ENCODE peak calls at places on chromosomes 11 and 22, in five cellular contexts. One of them, this sample, is unnamed.

GRCh38 chr11:67392182-67392715 is 463 bp downstream of the RAD9A start:
- DNase-seq in A549: no peak
- DNase-seq in SK-N-SH: no peak
- DNase-seq in K562: no peak
- DNase-seq in IMR-90: no peak
- DNase-seq in this sample: no peak

GRCh38 chr11:68380786-68381622 is 68.6 kb downstream of the LRP5 start:
- DNase-seq in A549: peak
- DNase-seq in SK-N-SH: no peak
- DNase-seq in K562: no peak
- DNase-seq in IMR-90: peak
- DNase-seq in this sample: no peak

GRCh38 chr11:125128450-125128849 is 17.0 kb upstream of the TMEM218 start:
- DNase-seq in A549: no peak
- DNase-seq in SK-N-SH: no peak
- DNase-seq in K562: no peak
- DNase-seq in IMR-90: peak
- DNase-seq in this sample: no peak

GRCh38 chr11:92314499-92314898 is 89.9 kb downstream of the FAT3 start:
- DNase-seq in A549: no peak
- DNase-seq in SK-N-SH: no peak
- DNase-seq in K562: no peak
- DNase-seq in IMR-90: no peak
- DNase-seq in this sample: no peak

GRCh38 chr22:35051791-35052190 is 14.2 kb upstream of the ISX start:
- DNase-seq in A549: no peak
- DNase-seq in SK-N-SH: no peak
- DNase-seq in K562: no peak
- DNase-seq in IMR-90: no peak
- DNase-seq in this sample: no peak

GRCh38 chr11:57903441-57904123 is 120.1 kb upstream of the OR9Q1 start:
- DNase-seq in A549: peak
- DNase-seq in SK-N-SH: no peak
- DNase-seq in K562: peak
- DNase-seq in IMR-90: peak
- DNase-seq in this sample: no peak

GRCh38 chr11:117876341-117877119 is at the start of gene FXYD6:
- DNase-seq in A549: no peak
- DNase-seq in SK-N-SH: peak
- DNase-seq in K562: no peak
- DNase-seq in IMR-90: no peak
- DNase-seq in this sample: no peak

GRCh38 chr11:128867277-128867676 is at the start of gene KCNJ1:
- DNase-seq in A549: no peak
- DNase-seq in SK-N-SH: no peak
- DNase-seq in K562: no peak
- DNase-seq in IMR-90: no peak
- DNase-seq in this sample: no peak

GRCh38 chr11:17734986-17735822 is 623 bp downstream of the KCNC1 start:
- DNase-seq in A549: peak
- DNase-seq in SK-N-SH: peak
- DNase-seq in K562: peak
- DNase-seq in IMR-90: peak
- DNase-seq in this sample: no peak

GRCh38 chr22:32844251-32844650 is 42.7 kb downstream of the TIMP3 start:
- DNase-seq in A549: no peak
- DNase-seq in SK-N-SH: no peak
- DNase-seq in K562: no peak
- DNase-seq in IMR-90: no peak
- DNase-seq in this sample: no peak

GRCh38 chr11:73317373-73317772 is 9.3 kb downstream of the ARHGEF17 start:
- DNase-seq in A549: no peak
- DNase-seq in SK-N-SH: no peak
- DNase-seq in K562: no peak
- DNase-seq in IMR-90: no peak
- DNase-seq in this sample: no peak

GRCh38 chr11:117750916-117751773 is 45.9 kb downstream of the DSCAML1 start:
- DNase-seq in A549: no peak
- DNase-seq in SK-N-SH: no peak
- DNase-seq in K562: no peak
- DNase-seq in IMR-90: no peak
- DNase-seq in this sample: no peak

GRCh38 chr22:38051900-38052862 is 5.0 kb upstream of the PICK1 start:
- DNase-seq in A549: peak
- DNase-seq in SK-N-SH: peak
- DNase-seq in K562: peak
- DNase-seq in IMR-90: peak
- DNase-seq in this sample: peak

GRCh38 chr11:72446929-72447753 is 12.8 kb upstream of the CLPB start:
- DNase-seq in A549: peak
- DNase-seq in SK-N-SH: peak
- DNase-seq in K562: peak
- DNase-seq in IMR-90: peak
- DNase-seq in this sample: no peak

GRCh38 chr11:47189100-47189834 is 3.0 kb upstream of the PACSIN3 start:
- DNase-seq in A549: peak
- DNase-seq in SK-N-SH: no peak
- DNase-seq in K562: no peak
- DNase-seq in IMR-90: peak
- DNase-seq in this sample: no peak

GRCh38 chr22:20463324-20464095 is 25.9 kb upstream of the SCARF2 start:
- DNase-seq in A549: no peak
- DNase-seq in SK-N-SH: no peak
- DNase-seq in K562: no peak
- DNase-seq in IMR-90: no peak
- DNase-seq in this sample: no peak

GRCh38 chr11:6234314-6235031 is at the start of gene FHIP1B:
- DNase-seq in A549: peak
- DNase-seq in SK-N-SH: peak
- DNase-seq in K562: peak
- DNase-seq in IMR-90: peak
- DNase-seq in this sample: peak

GRCh38 chr11:15764948-15765347 is 591.4 kb downstream of the SOX6 start:
- DNase-seq in A549: no peak
- DNase-seq in SK-N-SH: no peak
- DNase-seq in K562: no peak
- DNase-seq in IMR-90: no peak
- DNase-seq in this sample: no peak

GRCh38 chr11:10490398-10491232 is 35.6 kb downstream of the AMPD3 start:
- DNase-seq in A549: peak
- DNase-seq in SK-N-SH: peak
- DNase-seq in K562: peak
- DNase-seq in IMR-90: peak
- DNase-seq in this sample: no peak

DNA sequence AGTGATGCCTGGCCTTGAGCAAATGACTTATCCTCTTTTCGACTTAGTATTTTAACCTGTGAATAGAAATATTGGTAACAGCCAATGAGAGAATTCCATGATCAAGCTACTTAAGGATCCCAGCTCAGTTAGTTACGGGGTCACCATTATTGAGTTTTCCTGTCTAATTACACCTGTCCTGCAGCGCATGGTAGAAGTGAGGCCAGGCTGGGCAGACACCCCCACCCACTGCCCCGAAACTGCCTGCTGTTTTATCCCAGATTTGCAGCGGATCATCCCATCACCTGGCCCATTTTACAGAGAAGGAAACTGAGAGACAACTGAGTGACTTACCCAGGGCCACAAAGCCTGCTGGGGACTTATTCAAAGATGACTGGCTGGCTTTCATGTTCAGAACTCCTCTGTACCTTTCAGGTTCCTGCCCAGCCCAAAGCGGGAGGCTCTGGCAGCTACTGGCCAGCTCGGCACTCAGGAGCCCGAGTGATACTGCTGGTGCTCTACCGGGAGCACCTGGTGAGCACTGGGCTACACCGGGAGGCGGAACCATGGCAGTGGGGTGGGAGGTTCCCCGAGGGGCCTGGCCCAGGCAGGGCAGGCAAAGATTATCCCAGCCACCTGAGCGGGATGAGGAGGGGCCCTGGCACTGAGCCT is 1.4 kb downstream of the MUS81 start:
- DNase-seq in A549: no peak
- DNase-seq in SK-N-SH: no peak
- DNase-seq in K562: no peak
- DNase-seq in IMR-90: no peak
- DNase-seq in this sample: no peak
- H3K4me3 ChIP-seq in A549: peak
- H3K4me3 ChIP-seq in SK-N-SH: peak
- H3K4me3 ChIP-seq in K562: peak
- H3K4me3 ChIP-seq in IMR-90: peak
- H3K4me3 ChIP-seq in this sample: peak

GRCh38 chr22:29044657-29045176 is 16.9 kb downstream of the C22orf31 start:
- DNase-seq in A549: no peak
- DNase-seq in SK-N-SH: no peak
- DNase-seq in K562: no peak
- DNase-seq in IMR-90: peak
- DNase-seq in this sample: no peak
- TF ChIP-seq RCOR1 in A549: no peak
- TF ChIP-seq RCOR1 in SK-N-SH: no peak
- TF ChIP-seq RCOR1 in K562: no peak
- TF ChIP-seq RCOR1 in IMR-90: no peak
- TF ChIP-seq RCOR1 in this sample: no peak

DNA sequence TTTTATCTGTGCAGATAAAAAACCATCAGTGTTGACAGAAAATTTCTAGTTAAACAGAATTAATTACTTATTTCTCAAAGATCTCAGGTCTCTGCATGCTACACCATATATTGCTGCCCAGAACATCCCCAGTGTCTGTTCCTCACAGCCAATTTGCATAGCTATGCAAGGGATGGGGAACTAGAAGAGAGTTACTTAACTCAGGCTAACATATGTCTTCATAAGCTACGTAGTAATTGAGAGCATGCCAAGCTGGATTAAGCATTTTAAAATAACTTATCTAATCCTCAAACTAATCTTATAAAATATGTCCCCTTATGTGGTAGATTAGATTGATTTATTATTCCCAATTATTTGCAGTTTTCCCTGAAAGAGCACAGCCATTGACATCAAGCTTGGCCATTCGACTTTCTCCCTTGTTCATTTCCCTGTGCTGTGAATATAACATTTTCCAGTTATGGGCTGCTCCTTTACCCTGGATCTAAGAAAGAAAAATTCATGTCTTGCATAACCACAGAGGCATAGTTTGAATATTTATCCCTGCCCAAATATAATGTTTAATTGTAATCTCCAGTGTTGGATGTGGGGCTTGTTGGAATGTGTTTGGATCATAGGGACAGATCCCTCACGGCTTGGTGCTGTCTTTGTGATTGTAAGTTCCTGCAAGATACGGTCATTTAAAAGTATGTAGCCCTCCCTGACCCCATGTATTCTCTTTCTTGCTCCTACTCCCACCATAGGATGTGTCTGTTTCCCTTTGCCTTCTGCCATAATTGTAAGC is 69.2 kb downstream of the C11orf87 start:
- DNase-seq in A549: no peak
- DNase-seq in SK-N-SH: no peak
- DNase-seq in K562: no peak
- DNase-seq in IMR-90: peak
- DNase-seq in this sample: no peak
- H3K4me3 ChIP-seq in A549: no peak
- H3K4me3 ChIP-seq in SK-N-SH: no peak
- H3K4me3 ChIP-seq in K562: no peak
- H3K4me3 ChIP-seq in IMR-90: no peak
- H3K4me3 ChIP-seq in this sample: no peak

DNA sequence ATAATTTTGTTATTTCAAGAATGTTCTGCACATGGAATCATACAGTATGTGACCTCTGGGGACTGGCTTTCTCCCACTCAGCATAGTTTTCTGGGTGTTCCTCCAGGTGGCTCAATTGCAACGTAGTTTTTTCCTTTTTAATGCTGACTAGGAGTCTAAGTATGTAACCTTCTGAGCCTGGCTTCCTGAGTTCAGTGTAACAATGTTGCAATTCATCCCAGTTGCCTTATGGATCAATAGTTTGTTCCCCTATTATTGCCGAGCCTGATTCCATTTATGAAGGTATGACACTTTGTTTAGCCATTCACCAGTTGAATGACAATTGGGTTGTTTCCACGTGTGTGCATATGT is 128.3 kb downstream of the CRYBB2 start:
- DNase-seq in A549: no peak
- DNase-seq in SK-N-SH: no peak
- DNase-seq in K562: no peak
- DNase-seq in IMR-90: peak
- DNase-seq in this sample: no peak
- TF ChIP-seq RCOR1 in A549: no peak
- TF ChIP-seq RCOR1 in SK-N-SH: no peak
- TF ChIP-seq RCOR1 in K562: no peak
- TF ChIP-seq RCOR1 in IMR-90: no peak
- TF ChIP-seq RCOR1 in this sample: no peak

GRCh38 chr11:107927559-107927958 is 689 bp upstream of the RAB39A start:
- DNase-seq in A549: no peak
- DNase-seq in SK-N-SH: no peak
- DNase-seq in K562: no peak
- DNase-seq in IMR-90: no peak
- DNase-seq in this sample: no peak
- H3K4me3 ChIP-seq in A549: peak
- H3K4me3 ChIP-seq in SK-N-SH: peak
- H3K4me3 ChIP-seq in K562: no peak
- H3K4me3 ChIP-seq in IMR-90: no peak
- H3K4me3 ChIP-seq in this sample: peak

GRCh38 chr11:116700586-116701220 is 72.1 kb downstream of the BUD13 start:
- DNase-seq in A549: no peak
- DNase-seq in SK-N-SH: no peak
- DNase-seq in K562: no peak
- DNase-seq in IMR-90: no peak
- DNase-seq in this sample: no peak

GRCh38 chr11:116701876-116702275 is 70.9 kb downstream of the BUD13 start:
- DNase-seq in A549: no peak
- DNase-seq in SK-N-SH: peak
- DNase-seq in K562: no peak
- DNase-seq in IMR-90: no peak
- DNase-seq in this sample: no peak

GRCh38 chr11:116701297-116701801 is 71.4 kb downstream of the BUD13 start:
- DNase-seq in A549: no peak
- DNase-seq in SK-N-SH: peak
- DNase-seq in K562: no peak
- DNase-seq in IMR-90: no peak
- DNase-seq in this sample: no peak

GRCh38 chr11:116702772-116703360 is 69.9 kb downstream of the BUD13 start:
- DNase-seq in A549: no peak
- DNase-seq in SK-N-SH: peak
- DNase-seq in K562: no peak
- DNase-seq in IMR-90: no peak
- DNase-seq in this sample: no peak

GRCh38 chr11:116703421-116703820 is 69.4 kb downstream of the BUD13 start:
- DNase-seq in A549: no peak
- DNase-seq in SK-N-SH: peak
- DNase-seq in K562: no peak
- DNase-seq in IMR-90: no peak
- DNase-seq in this sample: no peak
- TF ChIP-seq RCOR1 in A549: no peak
- TF ChIP-seq RCOR1 in SK-N-SH: no peak
- TF ChIP-seq RCOR1 in K562: no peak
- TF ChIP-seq RCOR1 in IMR-90: no peak
- TF ChIP-seq RCOR1 in this sample: no peak

This sample was measured in GM12878.